ENCODE peak calls at places on chromosomes 5 and 9, in five cellular contexts. C, V, D, Z and S are unnamed samples.

GRCh38 chr5:54746346-54746745 is 228.8 kb downstream of the SNX18 start:
- DNase-seq in C (no peak), V (no peak), D (no peak), Z (no peak), S (no peak)

GRCh38 chr5:5343581-5343980 is 78.9 kb upstream of the ICE1 start:
- DNase-seq in C (peak; percentile 34), V (no peak), D (no peak), Z (no peak), S (no peak)

GRCh38 chr9:82188817-82189216 is 200.2 kb downstream of the SPATA31D1 start:
- DNase-seq in C (no peak), V (no peak), D (no peak), Z (no peak), S (no peak)

GRCh38 chr9:35728041-35728971 is 3.7 kb downstream of the TLN1 start:
- DNase-seq in C (peak; percentile 80), V (peak; percentile 90), D (peak; percentile 91), Z (peak; percentile 90), S (peak; percentile 75)

GRCh38 chr5:58056546-58056945 is 403.3 kb downstream of the PLK2 start:
- DNase-seq in C (no peak), V (peak; percentile 43), D (no peak), Z (no peak), S (no peak)

GRCh38 chr5:59842999-59843398 is 50.5 kb downstream of the PDE4D start:
- DNase-seq in C (no peak), V (peak; percentile 59), D (no peak), Z (no peak), S (no peak)

GRCh38 chr5:9431496-9432258 is 114.2 kb downstream of the SEMA5A start:
- DNase-seq in C (no peak), V (peak; percentile 81), D (no peak), Z (peak; percentile 30), S (no peak)

GRCh38 chr5:142000709-142001484 is 11.9 kb downstream of the GNPDA1 start:
- DNase-seq in C (peak; percentile 77), V (no peak), D (peak; percentile 7), Z (peak; percentile 23), S (no peak)

GRCh38 chr5:132220476-132220875 is 7.2 kb downstream of the P4HA2 start:
- DNase-seq in C (no peak), V (peak; percentile 10), D (no peak), Z (no peak), S (no peak)

GRCh38 chr5:106167766-106168165 is 1503.0 kb downstream of the EFNA5 start:
- DNase-seq in C (no peak), V (no peak), D (no peak), Z (no peak), S (no peak)

GRCh38 chr5:119273391-119273839 is 82.4 kb upstream of the TNFAIP8 start:
- DNase-seq in C (no peak), V (no peak), D (no peak), Z (no peak), S (no peak)

GRCh38 chr5:91794455-91794854 is 411.3 kb upstream of the ARRDC3 start:
- DNase-seq in C (no peak), V (no peak), D (no peak), Z (no peak), S (no peak)

GRCh38 chr9:7704543-7704942 is 95.0 kb downstream of the DMAC1 start:
- DNase-seq in C (no peak), V (no peak), D (no peak), Z (no peak), S (no peak)

GRCh38 chr5:95709967-95710650 is 21.0 kb upstream of the RHOBTB3 start:
- DNase-seq in C (peak; percentile 92), V (no peak), D (peak; percentile 44), Z (peak; percentile 90), S (no peak)

GRCh38 chr5:124234022-124234899 is 512.2 kb downstream of the ZNF608 start:
- DNase-seq in C (no peak), V (no peak), D (no peak), Z (peak; percentile 52), S (no peak)

GRCh38 chr5:67305913-67306710 is 109.5 kb upstream of the CD180 start:
- DNase-seq in C (no peak), V (peak; percentile 56), D (no peak), Z (no peak), S (no peak)

GRCh38 chr5:79021753-79022152 is 36.6 kb upstream of the ARSB start:
- DNase-seq in C (peak; percentile 41), V (no peak), D (no peak), Z (no peak), S (no peak)

GRCh38 chr9:20754556-20754955 is 70.5 kb downstream of the FOCAD start:
- DNase-seq in C (no peak), V (peak; percentile 11), D (no peak), Z (no peak), S (no peak)

GRCh38 chr5:35762368-35762767 is 94.3 kb upstream of the IL7R start:
- DNase-seq in C (no peak), V (peak; percentile 50), D (no peak), Z (no peak), S (no peak)

GRCh38 chr5:92922231-92922967 is 658.6 kb downstream of the NR2F1-AS1 start:
- DNase-seq in C (peak; percentile 77), V (no peak), D (peak; percentile 24), Z (no peak), S (no peak)

GRCh38 chr5:126778675-126779403 is 1.9 kb downstream of the LMNB1 start:
- DNase-seq in C (no peak), V (no peak), D (no peak), Z (no peak), S (no peak)

GRCh38 chr5:126777974-126778674 is 1.2 kb downstream of the LMNB1 start:
- DNase-seq in C (peak; percentile 97), V (peak; percentile 95), D (peak; percentile 89), Z (peak; percentile 94), S (peak; percentile 87)

GRCh38 chr5:126780165-126780827 is 3.4 kb downstream of the LMNB1 start:
- DNase-seq in C (peak; percentile 62), V (peak; percentile 81), D (peak; percentile 63), Z (peak; percentile 65), S (peak; percentile 61)

GRCh38 chr5:126776499-126777256 is at the start of gene LMNB1:
- DNase-seq in C (peak; percentile 99), V (peak; percentile 94), D (peak; percentile 92), Z (peak; percentile 97), S (peak; percentile 94)

DNA sequence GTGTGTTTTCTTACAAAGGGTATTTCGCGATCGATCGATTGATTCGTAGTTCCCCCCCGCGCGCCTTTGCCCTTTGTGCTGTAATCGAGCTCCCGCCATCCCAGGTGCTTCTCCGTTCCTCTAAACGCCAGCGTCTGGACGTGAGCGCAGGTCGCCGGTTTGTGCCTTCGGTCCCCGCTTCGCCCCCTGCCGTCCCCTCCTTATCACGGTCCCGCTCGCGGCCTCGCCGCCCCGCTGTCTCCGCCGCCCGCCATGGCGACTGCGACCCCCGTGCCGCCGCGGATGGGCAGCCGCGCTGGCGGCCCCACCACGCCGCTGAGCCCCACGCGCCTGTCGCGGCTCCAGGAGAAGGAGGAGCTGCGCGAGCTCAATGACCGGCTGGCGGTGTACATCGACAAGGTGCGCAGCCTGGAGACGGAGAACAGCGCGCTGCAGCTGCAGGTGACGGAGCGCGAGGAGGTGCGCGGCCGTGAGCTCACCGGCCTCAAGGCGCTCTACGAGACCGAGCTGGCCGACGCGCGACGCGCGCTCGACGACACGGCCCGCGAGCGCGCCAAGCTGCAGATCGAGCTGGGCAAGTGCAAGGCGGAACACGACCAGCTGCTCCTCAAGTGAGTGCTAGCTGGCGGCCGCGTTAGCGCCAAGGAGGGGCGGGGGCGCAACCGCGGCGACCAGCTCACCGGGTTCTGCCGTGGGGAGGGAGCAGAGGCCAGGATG is 479 bp downstream of the LMNB1 start:
- DNase-seq in C (peak; percentile 75), V (peak; percentile 61), D (peak; percentile 9), Z (peak; percentile 79), S (peak; percentile 53)
- TF ChIP-seq CTCF in C (peak; percentile 49), V (peak; percentile 16), D (peak; percentile 16), Z (peak; percentile 18), S (no peak)

GRCh38 chr9:129109952-129110739 is 447 bp downstream of the CRAT start:
- DNase-seq in C (no peak), V (peak; percentile 28), D (peak; percentile 18), Z (peak; percentile 19), S (no peak)
- TF ChIP-seq CTCF in C (no peak), V (no peak), D (peak; percentile 27), Z (no peak), S (no peak)

GRCh38 chr9:122904823-122905710 is at the start of gene RC3H2:
- DNase-seq in C (peak; percentile 99), V (peak; percentile 100), D (peak; percentile 99), Z (peak; percentile 99), S (peak; percentile 92)
- TF ChIP-seq CTCF in C (no peak), V (no peak), D (no peak), Z (no peak), S (no peak)

DNA sequence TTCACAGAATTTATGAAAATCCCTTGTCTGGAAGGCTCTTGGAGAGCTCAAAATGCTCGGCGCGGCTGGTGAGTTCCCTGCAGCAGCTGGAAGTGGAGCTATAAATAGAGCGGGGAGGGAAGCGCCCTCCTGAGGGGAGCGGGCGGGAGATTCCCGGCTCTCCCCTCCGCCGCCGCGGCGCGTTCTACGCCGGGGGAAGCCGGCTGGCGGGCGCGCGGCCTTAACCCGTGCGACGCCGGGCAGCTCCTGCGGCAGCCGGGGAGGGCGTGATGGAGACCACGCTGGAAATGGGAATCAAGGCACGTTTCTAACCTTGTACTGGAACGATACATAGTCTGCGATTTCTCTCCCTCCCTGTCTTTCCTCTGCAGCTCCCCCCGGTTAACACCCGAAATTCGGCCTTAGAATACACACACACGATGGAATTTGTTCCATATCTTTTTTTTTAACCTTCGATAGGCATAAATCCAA is 306.5 kb upstream of the KCNN2 start:
- DNase-seq in C (peak; percentile 87), V (peak; percentile 64), D (no peak), Z (peak; percentile 95), S (no peak)
- TF ChIP-seq CTCF in C (peak; percentile 41), V (peak; percentile 19), D (no peak), Z (peak; percentile 9), S (no peak)

GRCh38 chr5:32317056-32317455 is 4.3 kb upstream of the MTMR12 start:
- DNase-seq in C (no peak), V (no peak), D (no peak), Z (no peak), S (no peak)
- TF ChIP-seq CTCF in C (no peak), V (no peak), D (no peak), Z (no peak), S (no peak)